ENCODE peak calls at places on chromosomes 2 and 18, in eight cellular contexts. P is upper lobe of right lung, S is thoracic aorta, Q is stomach, D is GM23338, M is tibial artery, O is K562, Z is ovary. J is an unnamed sample.

GRCh38 chr2:8316356-8316755 is 365.5 kb upstream of the ID2 start:
- DNase-seq in Q (no peak), S (no peak), O (no peak), D (no peak), P (no peak), M (no peak), Z (no peak), J (no peak)

GRCh38 chr2:88452980-88453582 is 588 bp upstream of the FOXI3 start:
- DNase-seq in D (peak; percentile 58), M (no peak), O (no peak), Q (no peak), Z (no peak), S (no peak), P (peak; percentile 26), J (no peak)

GRCh38 chr18:79379251-79379905 is 16.4 kb upstream of the NFATC1 start:
- DNase-seq in Z (no peak), M (no peak), Q (no peak), S (no peak), P (no peak), O (no peak), D (no peak), J (no peak)

GRCh38 chr2:46876741-46877384 is 38.7 kb downstream of the MCFD2 start:
- DNase-seq in P (no peak), S (no peak), M (peak; percentile 21), O (peak; percentile 58), Q (peak; percentile 37), Z (no peak), D (peak; percentile 67), J (no peak)

GRCh38 chr2:70248810-70249438 is 496 bp upstream of the TIA1 start:
- DNase-seq in Z (peak; percentile 94), O (peak; percentile 31), P (no peak), M (peak; percentile 92), D (peak; percentile 84), Q (peak; percentile 88), S (peak; percentile 67), J (peak; percentile 92)

GRCh38 chr2:120108749-120109148 is 95.9 kb downstream of the EPB41L5 start:
- DNase-seq in D (no peak), O (no peak), S (no peak), Z (no peak), P (no peak), M (no peak), Q (no peak), J (no peak)

GRCh38 chr2:20378891-20379519 is 28.4 kb upstream of the PUM2 start:
- DNase-seq in D (peak; percentile 84), M (peak; percentile 84), Z (peak; percentile 92), Q (peak; percentile 79), P (peak; percentile 82), S (peak; percentile 60), O (peak; percentile 60), J (peak; percentile 85)

GRCh38 chr18:74450626-74451025 is 6.5 kb downstream of the DIPK1C start:
- DNase-seq in P (no peak), Q (no peak), O (no peak), D (no peak), Z (no peak), S (no peak), M (no peak), J (no peak)

GRCh38 chr18:24678626-24679025 is 218.2 kb downstream of the HRH4 start:
- DNase-seq in Z (no peak), P (no peak), M (no peak), Q (no peak), D (no peak), O (no peak), S (no peak), J (no peak)

GRCh38 chr2:38290332-38290731 is 86.7 kb downstream of the ATL2 start:
- DNase-seq in Z (no peak), D (no peak), M (no peak), S (no peak), Q (no peak), P (no peak), O (no peak), J (no peak)

GRCh38 chr2:127400897-127401756 is 13.4 kb upstream of the MAP3K2 start:
- DNase-seq in S (no peak), M (no peak), Z (peak; percentile 51), Q (peak; percentile 65), D (peak; percentile 68), O (peak; percentile 36), P (peak; percentile 74), J (peak; percentile 96)

GRCh38 chr18:42030586-42031182 is 75.7 kb downstream of the PIK3C3 start:
- DNase-seq in Q (no peak), D (peak; percentile 67), O (no peak), S (no peak), P (no peak), M (no peak), Z (no peak), J (no peak)

GRCh38 chr2:15313657-15314056 is 247.5 kb downstream of the NBAS start:
- DNase-seq in Q (no peak), Z (no peak), M (no peak), O (no peak), D (no peak), S (no peak), P (no peak), J (no peak)

GRCh38 chr2:79099140-79099686 is 11.4 kb upstream of the REG1B start:
- DNase-seq in P (no peak), Q (no peak), D (no peak), Z (no peak), M (no peak), S (no peak), O (no peak), J (no peak)

GRCh38 chr2:31467426-31467825 is 52.9 kb upstream of the XDH start:
- DNase-seq in P (no peak), O (no peak), M (no peak), S (no peak), D (no peak), Z (no peak), Q (no peak), J (no peak)

GRCh38 chr2:201260302-201260800 is at the start of gene CASP8:
- DNase-seq in M (peak; percentile 33), P (no peak), Z (no peak), D (no peak), Q (peak; percentile 50), S (no peak), O (no peak), J (peak; percentile 86)

GRCh38 chr2:201257381-201257940 is 2.9 kb upstream of the CASP8 start:
- DNase-seq in Q (peak; percentile 43), S (no peak), M (peak; percentile 35), Z (no peak), O (peak; percentile 32), D (no peak), P (peak; percentile 73), J (peak; percentile 63)

GRCh38 chr2:201259216-201259615 is 1.1 kb upstream of the CASP8 start:
- DNase-seq in D (no peak), S (no peak), M (no peak), Q (no peak), Z (no peak), P (no peak), O (no peak), J (no peak)

GRCh38 chr2:201257941-201258665 is 2.2 kb upstream of the CASP8 start:
- DNase-seq in P (peak; percentile 89), D (peak; percentile 53), Q (peak; percentile 74), S (peak; percentile 19), Z (peak; percentile 53), M (peak; percentile 71), O (peak; percentile 44), J (peak; percentile 97)

GRCh38 chr2:201258666-201258999 is 1.7 kb upstream of the CASP8 start:
- DNase-seq in Z (no peak), Q (no peak), D (peak; percentile 27), P (no peak), M (no peak), O (no peak), S (no peak), J (no peak)
- TF ChIP-seq CTCF in Z (no peak), Q (no peak), D (no peak), P (peak; percentile 21), M (no peak), O (peak; percentile 30), S (no peak), J (no peak)

GRCh38 chr18:12307871-12308385 is at the start of gene TUBB6:
- DNase-seq in D (peak; percentile 78), M (peak; percentile 61), P (peak; percentile 88), O (peak; percentile 93), S (no peak), Z (peak; percentile 84), Q (peak; percentile 47), J (peak; percentile 72)

GRCh38 chr18:12308386-12309100 is 502 bp downstream of the TUBB6 start:
- DNase-seq in M (peak; percentile 89), Q (peak; percentile 70), O (peak; percentile 89), P (peak; percentile 91), S (peak; percentile 73), D (peak; percentile 83), Z (peak; percentile 91), J (peak; percentile 80)

GRCh38 chr18:12307251-12307736 is 747 bp upstream of the TUBB6 start:
- DNase-seq in Z (peak; percentile 77), S (no peak), D (peak; percentile 64), O (no peak), Q (no peak), P (no peak), M (peak; percentile 73), J (no peak)

GRCh38 chr18:12310762-12311161 is 2.7 kb downstream of the TUBB6 start:
- DNase-seq in O (no peak), P (no peak), S (no peak), Q (no peak), M (no peak), Z (no peak), D (no peak), J (no peak)

DNA sequence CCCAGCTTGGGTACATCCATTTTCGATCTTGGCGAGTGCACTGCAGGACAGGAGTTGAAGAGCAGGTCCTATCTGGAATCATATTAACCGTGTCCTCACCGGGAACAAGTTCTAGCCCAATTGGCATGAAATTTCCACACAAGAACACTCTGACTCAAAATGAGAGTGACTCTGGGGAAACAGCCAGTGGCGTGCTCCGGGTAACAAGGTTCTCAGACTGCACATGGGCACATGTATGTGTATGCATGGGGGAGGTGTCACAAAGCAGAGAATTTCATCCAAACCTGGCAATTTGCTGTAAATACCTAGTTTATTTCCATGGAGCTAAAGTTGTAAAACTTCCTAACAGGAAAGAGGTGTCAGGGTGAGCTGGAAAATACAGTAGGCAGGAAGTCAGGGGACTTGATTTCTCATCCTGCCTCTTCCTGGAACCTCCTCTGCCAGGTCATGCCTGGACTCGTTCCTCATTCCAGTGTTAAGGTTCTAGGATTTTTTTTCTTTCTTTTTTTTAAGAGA is 1.7 kb downstream of the TUBB6 start:
- DNase-seq in M (no peak), Q (no peak), P (no peak), S (no peak), Z (no peak), O (peak; percentile 4), D (no peak), J (no peak)
- H3K4me3 ChIP-seq in M (peak overlapping the region; percentile 88), Q (peak overlapping the region; percentile 73), P (peak overlapping the region; percentile 76), S (peak overlapping the region; percentile 96), Z (peak overlapping the region; percentile 90), O (peak overlapping the region; percentile 86), D (peak overlapping the region; percentile 95), J (peak overlapping the region; percentile 59)

DNA sequence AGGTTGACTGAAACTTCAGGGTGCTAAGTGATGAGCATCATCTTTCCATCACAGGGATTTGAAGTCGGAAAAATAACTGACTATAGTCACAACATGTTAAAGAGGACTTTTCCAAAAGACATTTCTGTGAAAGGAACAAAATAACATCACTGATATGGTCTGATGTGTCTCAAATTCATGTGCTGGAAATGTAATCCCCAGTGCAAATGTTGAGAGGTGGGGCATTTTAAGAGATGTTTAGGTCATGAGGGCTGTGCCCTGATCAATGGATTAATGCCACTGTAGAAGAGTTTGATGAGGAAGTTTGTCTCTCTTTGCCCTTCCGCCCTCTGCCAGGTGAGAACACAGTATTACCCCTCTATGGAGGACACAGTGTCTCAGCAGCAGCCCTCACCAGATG is 95.9 kb downstream of the INO80D start:
- DNase-seq in P (no peak), S (no peak), M (no peak), O (no peak), D (no peak), Q (no peak), Z (no peak), J (no peak)
- H3K27ac ChIP-seq in P (no peak overlapping the region), S (no peak overlapping the region), M (no peak overlapping the region), O (no peak overlapping the region), D (no peak overlapping the region), Q (no peak overlapping the region), Z (no peak overlapping the region), J (no peak overlapping the region)

GRCh38 chr18:3238742-3239141 is 8.9 kb upstream of the MYL12A start:
- DNase-seq in D (no peak), S (no peak), M (no peak), Z (no peak), Q (no peak), O (no peak), P (no peak), J (no peak)
- TF ChIP-seq CTCF in D (no peak), S (no peak), M (no peak), Z (no peak), Q (no peak), O (no peak), P (no peak), J (no peak)